ENCODE peak calls at places on chromosomes 16 and 17, in seven cellular contexts. One of them, this sample, is unnamed.

GRCh38 chr17:144936-145670 is 7.7 kb downstream of the SCGB1C2 start:
- DNase-seq in T follicular helper cell: no peak
- DNase-seq in mucosa of gallbladder: peak; percentile 6
- DNase-seq in NCI-H774: no peak
- DNase-seq in stimulated activated CD4-positive, alpha-beta T cell treated with anti-CD3 and anti-CD28 coated beads, Interleukin-15, amount 100 ng/mL, for 1 hour: no peak
- DNase-seq in heart right ventricle: no peak
- DNase-seq in NCI-H510A treated with DMSO at 0.1 percent for 48 hours: no peak
- DNase-seq in this sample: no peak

GRCh38 chr16:10681310-10682308 is 13.1 kb downstream of the TEKT5 start:
- DNase-seq in T follicular helper cell: no peak
- DNase-seq in mucosa of gallbladder: no peak
- DNase-seq in NCI-H774: no peak
- DNase-seq in stimulated activated CD4-positive, alpha-beta T cell treated with anti-CD3 and anti-CD28 coated beads, Interleukin-15, amount 100 ng/mL, for 1 hour: no peak
- DNase-seq in heart right ventricle: no peak
- DNase-seq in NCI-H510A treated with DMSO at 0.1 percent for 48 hours: no peak
- DNase-seq in this sample: no peak

GRCh38 chr17:37725601-37726146 is 19.2 kb downstream of the HNF1B start:
- DNase-seq in T follicular helper cell: no peak
- DNase-seq in mucosa of gallbladder: no peak
- DNase-seq in NCI-H774: no peak
- DNase-seq in stimulated activated CD4-positive, alpha-beta T cell treated with anti-CD3 and anti-CD28 coated beads, Interleukin-15, amount 100 ng/mL, for 1 hour: no peak
- DNase-seq in heart right ventricle: no peak
- DNase-seq in NCI-H510A treated with DMSO at 0.1 percent for 48 hours: no peak
- DNase-seq in this sample: no peak

GRCh38 chr17:30920282-30920681 is 1.5 kb upstream of the ADAP2 start:
- DNase-seq in T follicular helper cell: no peak
- DNase-seq in mucosa of gallbladder: no peak
- DNase-seq in NCI-H774: no peak
- DNase-seq in stimulated activated CD4-positive, alpha-beta T cell treated with anti-CD3 and anti-CD28 coated beads, Interleukin-15, amount 100 ng/mL, for 1 hour: no peak
- DNase-seq in heart right ventricle: peak; percentile 29
- DNase-seq in NCI-H510A treated with DMSO at 0.1 percent for 48 hours: no peak
- DNase-seq in this sample: no peak

GRCh38 chr16:64626771-64627170 is 495.1 kb downstream of the CDH11 start:
- DNase-seq in T follicular helper cell: no peak
- DNase-seq in mucosa of gallbladder: no peak
- DNase-seq in NCI-H774: no peak
- DNase-seq in stimulated activated CD4-positive, alpha-beta T cell treated with anti-CD3 and anti-CD28 coated beads, Interleukin-15, amount 100 ng/mL, for 1 hour: no peak
- DNase-seq in heart right ventricle: no peak
- DNase-seq in NCI-H510A treated with DMSO at 0.1 percent for 48 hours: no peak
- DNase-seq in this sample: no peak

GRCh38 chr16:78385406-78385805 is 286.0 kb downstream of the WWOX start:
- DNase-seq in T follicular helper cell: no peak
- DNase-seq in mucosa of gallbladder: no peak
- DNase-seq in NCI-H774: no peak
- DNase-seq in stimulated activated CD4-positive, alpha-beta T cell treated with anti-CD3 and anti-CD28 coated beads, Interleukin-15, amount 100 ng/mL, for 1 hour: no peak
- DNase-seq in heart right ventricle: no peak
- DNase-seq in NCI-H510A treated with DMSO at 0.1 percent for 48 hours: no peak
- DNase-seq in this sample: no peak

GRCh38 chr17:57597531-57598453 is 147.3 kb downstream of the CCDC182 start:
- DNase-seq in T follicular helper cell: no peak
- DNase-seq in mucosa of gallbladder: peak; percentile 62
- DNase-seq in NCI-H774: peak; percentile 75
- DNase-seq in stimulated activated CD4-positive, alpha-beta T cell treated with anti-CD3 and anti-CD28 coated beads, Interleukin-15, amount 100 ng/mL, for 1 hour: no peak
- DNase-seq in heart right ventricle: peak; percentile 57
- DNase-seq in NCI-H510A treated with DMSO at 0.1 percent for 48 hours: peak; percentile 79
- DNase-seq in this sample: no peak

GRCh38 chr16:2969545-2970521 is 685 bp downstream of the PAQR4 start:
- DNase-seq in T follicular helper cell: peak; percentile 54
- DNase-seq in mucosa of gallbladder: peak; percentile 45
- DNase-seq in NCI-H774: peak; percentile 8
- DNase-seq in stimulated activated CD4-positive, alpha-beta T cell treated with anti-CD3 and anti-CD28 coated beads, Interleukin-15, amount 100 ng/mL, for 1 hour: peak; percentile 32
- DNase-seq in heart right ventricle: peak; percentile 67
- DNase-seq in NCI-H510A treated with DMSO at 0.1 percent for 48 hours: peak; percentile 43
- DNase-seq in this sample: peak; percentile 79

GRCh38 chr17:74566132-74566753 is 1.1 kb downstream of the CD300H start:
- DNase-seq in T follicular helper cell: no peak
- DNase-seq in mucosa of gallbladder: peak; percentile 27
- DNase-seq in NCI-H774: peak; percentile 10
- DNase-seq in stimulated activated CD4-positive, alpha-beta T cell treated with anti-CD3 and anti-CD28 coated beads, Interleukin-15, amount 100 ng/mL, for 1 hour: no peak
- DNase-seq in heart right ventricle: no peak
- DNase-seq in NCI-H510A treated with DMSO at 0.1 percent for 48 hours: no peak
- DNase-seq in this sample: no peak

GRCh38 chr16:89257281-89257731 is 39.8 kb downstream of the ZNF778 start:
- DNase-seq in T follicular helper cell: no peak
- DNase-seq in mucosa of gallbladder: no peak
- DNase-seq in NCI-H774: no peak
- DNase-seq in stimulated activated CD4-positive, alpha-beta T cell treated with anti-CD3 and anti-CD28 coated beads, Interleukin-15, amount 100 ng/mL, for 1 hour: no peak
- DNase-seq in heart right ventricle: no peak
- DNase-seq in NCI-H510A treated with DMSO at 0.1 percent for 48 hours: no peak
- DNase-seq in this sample: no peak

GRCh38 chr17:67759355-67760171 is 41.8 kb downstream of the NOL11 start:
- DNase-seq in T follicular helper cell: no peak
- DNase-seq in mucosa of gallbladder: no peak
- DNase-seq in NCI-H774: no peak
- DNase-seq in stimulated activated CD4-positive, alpha-beta T cell treated with anti-CD3 and anti-CD28 coated beads, Interleukin-15, amount 100 ng/mL, for 1 hour: no peak
- DNase-seq in heart right ventricle: peak; percentile 42
- DNase-seq in NCI-H510A treated with DMSO at 0.1 percent for 48 hours: no peak
- DNase-seq in this sample: no peak

GRCh38 chr16:30947533-30948086 is 1.3 kb upstream of the ORAI3 start:
- DNase-seq in T follicular helper cell: no peak
- DNase-seq in mucosa of gallbladder: no peak
- DNase-seq in NCI-H774: no peak
- DNase-seq in stimulated activated CD4-positive, alpha-beta T cell treated with anti-CD3 and anti-CD28 coated beads, Interleukin-15, amount 100 ng/mL, for 1 hour: no peak
- DNase-seq in heart right ventricle: no peak
- DNase-seq in NCI-H510A treated with DMSO at 0.1 percent for 48 hours: no peak
- DNase-seq in this sample: no peak

GRCh38 chr16:15439102-15439501 is 4.7 kb downstream of the BMERB1 start:
- DNase-seq in T follicular helper cell: no peak
- DNase-seq in mucosa of gallbladder: no peak
- DNase-seq in NCI-H774: no peak
- DNase-seq in stimulated activated CD4-positive, alpha-beta T cell treated with anti-CD3 and anti-CD28 coated beads, Interleukin-15, amount 100 ng/mL, for 1 hour: no peak
- DNase-seq in heart right ventricle: no peak
- DNase-seq in NCI-H510A treated with DMSO at 0.1 percent for 48 hours: no peak
- DNase-seq in this sample: no peak

GRCh38 chr16:1338119-1338730 is 4.8 kb downstream of the BAIAP3 start:
- DNase-seq in T follicular helper cell: no peak
- DNase-seq in mucosa of gallbladder: no peak
- DNase-seq in NCI-H774: no peak
- DNase-seq in stimulated activated CD4-positive, alpha-beta T cell treated with anti-CD3 and anti-CD28 coated beads, Interleukin-15, amount 100 ng/mL, for 1 hour: no peak
- DNase-seq in heart right ventricle: no peak
- DNase-seq in NCI-H510A treated with DMSO at 0.1 percent for 48 hours: no peak
- DNase-seq in this sample: no peak

GRCh38 chr16:89119161-89119621 is 25.5 kb downstream of the ACSF3 start:
- DNase-seq in T follicular helper cell: no peak
- DNase-seq in mucosa of gallbladder: no peak
- DNase-seq in NCI-H774: no peak
- DNase-seq in stimulated activated CD4-positive, alpha-beta T cell treated with anti-CD3 and anti-CD28 coated beads, Interleukin-15, amount 100 ng/mL, for 1 hour: no peak
- DNase-seq in heart right ventricle: no peak
- DNase-seq in NCI-H510A treated with DMSO at 0.1 percent for 48 hours: no peak
- DNase-seq in this sample: no peak

GRCh38 chr16:87891763-87892162 is 22.5 kb upstream of the SLC7A5 start:
- DNase-seq in T follicular helper cell: no peak
- DNase-seq in mucosa of gallbladder: no peak
- DNase-seq in NCI-H774: no peak
- DNase-seq in stimulated activated CD4-positive, alpha-beta T cell treated with anti-CD3 and anti-CD28 coated beads, Interleukin-15, amount 100 ng/mL, for 1 hour: no peak
- DNase-seq in heart right ventricle: no peak
- DNase-seq in NCI-H510A treated with DMSO at 0.1 percent for 48 hours: no peak
- DNase-seq in this sample: no peak

GRCh38 chr16:21156767-21157467 is 1.6 kb upstream of the LDAF1 start:
- DNase-seq in T follicular helper cell: no peak
- DNase-seq in mucosa of gallbladder: peak; percentile 52
- DNase-seq in NCI-H774: peak; percentile 71
- DNase-seq in stimulated activated CD4-positive, alpha-beta T cell treated with anti-CD3 and anti-CD28 coated beads, Interleukin-15, amount 100 ng/mL, for 1 hour: no peak
- DNase-seq in heart right ventricle: no peak
- DNase-seq in NCI-H510A treated with DMSO at 0.1 percent for 48 hours: peak; percentile 79
- DNase-seq in this sample: no peak

GRCh38 chr16:48300391-48300856 is 53.1 kb upstream of the ABCC11 start:
- DNase-seq in T follicular helper cell: no peak
- DNase-seq in mucosa of gallbladder: no peak
- DNase-seq in NCI-H774: no peak
- DNase-seq in stimulated activated CD4-positive, alpha-beta T cell treated with anti-CD3 and anti-CD28 coated beads, Interleukin-15, amount 100 ng/mL, for 1 hour: no peak
- DNase-seq in heart right ventricle: no peak
- DNase-seq in NCI-H510A treated with DMSO at 0.1 percent for 48 hours: no peak
- DNase-seq in this sample: no peak

GRCh38 chr17:82859431-82860403 is 19.9 kb upstream of the ZNF750 start:
- DNase-seq in T follicular helper cell: no peak
- DNase-seq in mucosa of gallbladder: no peak
- DNase-seq in NCI-H774: no peak
- DNase-seq in stimulated activated CD4-positive, alpha-beta T cell treated with anti-CD3 and anti-CD28 coated beads, Interleukin-15, amount 100 ng/mL, for 1 hour: peak; percentile 28
- DNase-seq in heart right ventricle: no peak
- DNase-seq in NCI-H510A treated with DMSO at 0.1 percent for 48 hours: peak; percentile 45
- DNase-seq in this sample: peak; percentile 46

GRCh38 chr17:78329263-78330059 is 30.4 kb downstream of the SOCS3 start:
- DNase-seq in T follicular helper cell: no peak
- DNase-seq in mucosa of gallbladder: no peak
- DNase-seq in NCI-H774: no peak
- DNase-seq in stimulated activated CD4-positive, alpha-beta T cell treated with anti-CD3 and anti-CD28 coated beads, Interleukin-15, amount 100 ng/mL, for 1 hour: no peak
- DNase-seq in heart right ventricle: no peak
- DNase-seq in NCI-H510A treated with DMSO at 0.1 percent for 48 hours: no peak
- DNase-seq in this sample: no peak